ENCODE peak calls at places on chromosomes 4 and X, in seven cellular contexts. I is GM12892, S is HepG2, Z is H1, E is K562, K is SK-N-SH, L is GM12878. W is an unnamed sample.

GRCh38 chrX:108310511-108310910 is 127.7 kb downstream of the COL4A6 start:
- DNase-seq in I (no peak), S (no peak), Z (no peak), E (no peak), K (no peak), L (no peak), W (no peak)

GRCh38 chr4:89352541-89352940 is 44.9 kb upstream of the GPRIN3 start:
- DNase-seq in I (no peak), S (no peak), Z (no peak), E (no peak), K (no peak), L (no peak), W (no peak)

GRCh38 chrX:134526399-134526798 is 66.4 kb downstream of the HPRT1 start:
- DNase-seq in I (no peak), S (no peak), Z (no peak), E (no peak), K (no peak), L (no peak), W (no peak)

GRCh38 chr4:40241936-40242590 is 45.2 kb downstream of the RHOH start:
- DNase-seq in I (no peak), S (no peak), Z (no peak), E (no peak), K (no peak), L (no peak), W (no peak)

GRCh38 chrX:22057667-22058066 is 25.5 kb downstream of the PHEX start:
- DNase-seq in I (no peak), S (no peak), Z (no peak), E (no peak), K (no peak), L (no peak), W (no peak)

GRCh38 chr4:6258026-6258360 is 11.7 kb upstream of the WFS1 start:
- DNase-seq in I (no peak), S (no peak), Z (no peak), E (no peak), K (no peak), L (no peak), W (no peak)

GRCh38 chr4:81052119-81053068 is 21.9 kb downstream of the BMP3 start:
- DNase-seq in I (no peak), S (peak; percentile 51), Z (peak; percentile 89), E (peak; percentile 42), K (peak; percentile 20), L (peak; percentile 91), W (no peak)

GRCh38 chrX:112746812-112747630 is 67.3 kb upstream of the LHFPL1 start:
- DNase-seq in I (no peak), S (no peak), Z (no peak), E (no peak), K (no peak), L (no peak), W (no peak)

GRCh38 chr4:38669233-38669632 is 5.2 kb downstream of the KLF3 start:
- DNase-seq in I (no peak), S (no peak), Z (no peak), E (no peak), K (no peak), L (no peak), W (no peak)

GRCh38 chr4:8351931-8352367 is 82.4 kb downstream of the HTRA3 start:
- DNase-seq in I (no peak), S (peak; percentile 21), Z (no peak), E (no peak), K (no peak), L (no peak), W (no peak)

GRCh38 chrX:20459410-20460350 is 193.0 kb upstream of the RPS6KA3 start:
- DNase-seq in I (no peak), S (no peak), Z (no peak), E (no peak), K (no peak), L (no peak), W (no peak)

GRCh38 chr4:43242611-43243010 is 350.1 kb downstream of the GRXCR1 start:
- DNase-seq in I (no peak), S (no peak), Z (no peak), E (no peak), K (no peak), L (no peak), W (no peak)

GRCh38 chr4:111977419-111977965 is 167.8 kb upstream of the FAM241A start:
- DNase-seq in I (no peak), S (no peak), Z (no peak), E (no peak), K (no peak), L (no peak), W (no peak)

GRCh38 chr4:77095101-77095826 is 19.5 kb upstream of the CCNI start:
- DNase-seq in I (peak; percentile 29), S (peak; percentile 49), Z (peak; percentile 79), E (peak; percentile 61), K (peak; percentile 71), L (no peak), W (peak; percentile 39)

GRCh38 chr4:10063544-10064300 is 42.4 kb upstream of the SLC2A9 start:
- DNase-seq in I (no peak), S (peak; percentile 67), Z (peak; percentile 62), E (no peak), K (no peak), L (no peak), W (no peak)

GRCh38 chr4:38174811-38175210 is 214.6 kb downstream of the PTTG2 start:
- DNase-seq in I (no peak), S (no peak), Z (no peak), E (no peak), K (no peak), L (no peak), W (no peak)

DNA sequence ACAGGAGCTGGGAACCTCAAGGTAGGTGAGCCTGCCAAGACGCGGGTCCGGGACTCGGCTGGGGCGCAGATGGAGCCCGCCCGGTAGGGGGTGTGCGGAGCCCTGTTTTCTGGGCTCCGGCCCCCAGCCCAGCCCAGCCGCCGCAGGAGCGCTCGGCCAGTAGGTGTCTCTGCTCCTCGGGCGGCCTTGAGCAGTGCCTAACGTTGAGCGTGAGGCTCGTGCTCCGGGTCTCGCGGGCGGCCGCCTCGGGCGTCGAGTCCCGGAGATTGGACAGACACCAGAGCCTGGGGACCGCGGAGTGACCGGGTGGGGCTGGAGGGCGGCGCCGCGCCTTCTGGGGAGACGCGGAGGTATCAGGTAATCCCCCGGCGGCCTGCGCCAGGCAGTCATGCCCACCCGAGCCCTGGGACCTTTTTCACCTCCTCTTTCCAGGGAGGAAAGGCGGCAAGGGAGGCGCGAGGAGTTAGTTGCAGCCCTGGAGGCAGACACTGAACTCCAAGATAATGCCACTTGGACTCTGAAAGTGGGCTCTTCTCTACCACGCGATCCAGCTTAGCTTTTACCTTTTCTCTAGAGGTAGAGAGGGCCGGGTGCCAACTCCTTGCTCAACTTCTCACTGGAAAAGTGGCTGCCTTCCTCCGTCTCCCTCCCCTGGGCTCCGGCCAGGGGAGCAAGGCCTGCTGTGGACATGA is 14.5 kb upstream of the FGG start:
- DNase-seq in I (peak; percentile 46), S (peak; percentile 49), Z (peak; percentile 80), E (peak; percentile 63), K (peak; percentile 79), L (no peak), W (peak; percentile 59)
- TF ChIP-seq TAF1 in I (no peak), S (no peak), Z (peak; percentile 33), E (no peak), K (no peak), L (no peak), W (no peak)

GRCh38 chr4:169008478-169008877 is 1.6 kb downstream of the CBR4 start:
- DNase-seq in I (no peak), S (no peak), Z (no peak), E (no peak), K (no peak), L (no peak), W (no peak)
- TF ChIP-seq TAF1 in I (no peak), S (no peak), Z (no peak), E (no peak), K (no peak), L (no peak), W (no peak)

GRCh38 chrX:51917600-51917999 is 24.2 kb downstream of the MAGED1 start:
- DNase-seq in I (no peak), S (no peak), Z (no peak), E (no peak), K (no peak), L (no peak), W (no peak)
- TF ChIP-seq TAF1 in I (no peak), S (no peak), Z (no peak), E (no peak), K (no peak), L (no peak), W (no peak)

DNA sequence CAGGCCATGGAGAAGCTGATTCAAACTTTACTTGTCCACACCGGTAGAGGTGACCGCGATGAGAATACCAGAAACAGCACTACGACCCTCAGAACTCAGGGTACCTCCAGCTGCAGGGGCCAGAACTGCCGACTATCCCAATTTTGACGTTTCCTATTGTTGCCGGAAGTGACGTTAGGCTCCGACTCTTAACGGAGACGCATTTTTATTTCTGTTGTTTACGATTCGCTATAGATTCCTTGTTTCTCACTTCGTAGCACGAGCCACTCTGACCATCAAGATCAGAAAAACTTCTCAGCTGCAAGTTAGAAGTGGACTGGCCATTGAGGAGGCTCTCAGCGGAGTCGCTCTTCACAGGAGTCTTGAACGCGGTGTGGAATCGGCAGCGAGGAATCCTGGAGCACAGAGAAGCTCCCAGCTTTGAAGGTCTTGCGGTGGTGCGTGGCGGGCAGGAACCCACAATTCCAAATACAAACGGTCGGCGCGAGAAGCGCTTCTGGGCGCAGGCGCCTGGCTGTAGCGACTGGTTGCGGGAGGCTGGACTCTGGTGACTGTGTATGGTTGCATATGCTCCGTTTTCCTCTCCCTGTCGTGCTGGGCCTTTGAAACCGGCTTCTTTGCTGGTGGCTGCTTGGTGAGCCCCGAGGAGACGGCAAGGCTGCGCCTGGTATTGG is at the start of the genes CEP44 and FBXO8:
- DNase-seq in I (peak; percentile 19), S (peak; percentile 70), Z (peak; percentile 80), E (peak; percentile 50), K (peak; percentile 68), L (peak; percentile 68), W (no peak)
- TF ChIP-seq TAF1 in I (peak; percentile 40), S (peak; percentile 52), Z (peak; percentile 95), E (peak; percentile 86), K (no peak), L (peak; percentile 76), W (peak; percentile 49)

GRCh38 chr4:119084503-119084902 is 51.1 kb upstream of the MYOZ2 start:
- DNase-seq in I (no peak), S (no peak), Z (no peak), E (no peak), K (no peak), L (no peak), W (no peak)
- TF ChIP-seq TAF1 in I (no peak), S (no peak), Z (no peak), E (no peak), K (no peak), L (no peak), W (no peak)

DNA sequence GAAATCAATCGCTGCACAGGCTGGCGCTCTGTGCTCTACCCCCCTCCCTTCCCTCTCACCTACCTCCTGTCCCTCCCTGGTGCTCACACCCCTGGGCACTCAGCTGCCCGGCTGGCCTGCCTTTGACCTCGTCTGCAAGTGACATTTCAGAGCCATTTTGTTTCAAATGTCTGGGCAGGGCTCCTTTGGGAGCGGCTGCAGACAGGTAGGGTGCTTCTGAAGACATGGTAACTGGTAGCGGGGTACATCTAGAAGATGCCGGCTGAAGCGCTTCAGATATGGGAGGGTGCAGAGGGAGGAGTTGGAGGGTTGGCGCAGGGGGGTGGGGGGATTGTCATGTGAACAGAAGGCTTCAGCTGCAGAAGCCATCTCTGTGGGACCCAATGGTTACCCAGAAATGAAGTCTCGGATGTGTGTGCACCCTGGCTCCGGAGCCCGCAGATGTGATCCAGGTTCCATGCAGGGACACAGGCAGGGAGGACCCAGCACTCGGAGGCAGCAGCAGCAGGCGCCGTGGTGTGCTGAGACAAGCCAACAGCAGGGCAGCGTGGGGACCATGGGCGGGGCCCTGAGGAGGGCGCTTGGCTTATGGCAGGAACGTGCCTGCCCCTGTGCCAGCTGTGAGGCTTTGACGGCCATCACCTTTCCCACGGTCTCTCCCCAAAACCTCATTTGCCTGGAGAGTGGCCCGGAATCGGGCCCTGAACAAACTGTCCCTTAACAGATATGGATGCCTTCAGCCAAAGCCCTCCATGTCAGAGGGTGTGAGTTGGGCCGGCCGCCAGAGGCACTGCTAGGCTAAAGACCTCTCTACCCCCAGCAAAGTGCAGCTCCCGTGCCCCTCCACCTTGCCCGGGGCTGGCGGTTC is 7.6 kb upstream of the DUSP9 start:
- DNase-seq in I (no peak), S (no peak), Z (no peak), E (no peak), K (no peak), L (no peak), W (no peak)
- TF ChIP-seq TAF1 in I (no peak), S (no peak), Z (no peak), E (no peak), K (no peak), L (no peak), W (no peak)

W was measured in GM12891.